ENCODE peak calls at places on chromosomes 2 and 18, in four cellular contexts. One of them, this sample, is unnamed.

GRCh38 chr18:72470391-72470790 is 73.8 kb downstream of the CBLN2 start:
- DNase-seq in activated CD8-positive, alpha-beta memory T cell treated with anti-CD3 and anti-CD28 coated beads for 48 hours: no peak
- DNase-seq in astrocyte of the spinal cord: peak
- DNase-seq in NCI-H1092 treated with DMSO at 0.1 percent for 48 hours: no peak
- DNase-seq in this sample: peak

GRCh38 chr2:184598313-184599053 is at the start of gene ZNF804A:
- DNase-seq in activated CD8-positive, alpha-beta memory T cell treated with anti-CD3 and anti-CD28 coated beads for 48 hours: peak
- DNase-seq in astrocyte of the spinal cord: peak
- DNase-seq in NCI-H1092 treated with DMSO at 0.1 percent for 48 hours: peak
- DNase-seq in this sample: peak

GRCh38 chr2:71190959-71191943 is 35.7 kb downstream of the PAIP2B start:
- DNase-seq in activated CD8-positive, alpha-beta memory T cell treated with anti-CD3 and anti-CD28 coated beads for 48 hours: no peak
- DNase-seq in astrocyte of the spinal cord: peak
- DNase-seq in NCI-H1092 treated with DMSO at 0.1 percent for 48 hours: no peak
- DNase-seq in this sample: peak

GRCh38 chr2:222304737-222305509 is 6.1 kb upstream of the PAX3 start:
- DNase-seq in activated CD8-positive, alpha-beta memory T cell treated with anti-CD3 and anti-CD28 coated beads for 48 hours: no peak
- DNase-seq in astrocyte of the spinal cord: peak
- DNase-seq in NCI-H1092 treated with DMSO at 0.1 percent for 48 hours: peak
- DNase-seq in this sample: no peak

GRCh38 chr2:159856760-159857159 is 58.8 kb upstream of the CD302 start:
- DNase-seq in activated CD8-positive, alpha-beta memory T cell treated with anti-CD3 and anti-CD28 coated beads for 48 hours: no peak
- DNase-seq in astrocyte of the spinal cord: no peak
- DNase-seq in NCI-H1092 treated with DMSO at 0.1 percent for 48 hours: no peak
- DNase-seq in this sample: no peak

GRCh38 chr18:9849407-9849961 is 36.3 kb upstream of the TXNDC2 start:
- DNase-seq in activated CD8-positive, alpha-beta memory T cell treated with anti-CD3 and anti-CD28 coated beads for 48 hours: no peak
- DNase-seq in astrocyte of the spinal cord: no peak
- DNase-seq in NCI-H1092 treated with DMSO at 0.1 percent for 48 hours: no peak
- DNase-seq in this sample: peak

GRCh38 chr2:240255165-240255491 is 114.7 kb upstream of the OTOS start:
- DNase-seq in activated CD8-positive, alpha-beta memory T cell treated with anti-CD3 and anti-CD28 coated beads for 48 hours: no peak
- DNase-seq in astrocyte of the spinal cord: no peak
- DNase-seq in NCI-H1092 treated with DMSO at 0.1 percent for 48 hours: no peak
- DNase-seq in this sample: no peak

GRCh38 chr18:13026583-13027270 is 35.6 kb downstream of the CEP192 start:
- DNase-seq in activated CD8-positive, alpha-beta memory T cell treated with anti-CD3 and anti-CD28 coated beads for 48 hours: no peak
- DNase-seq in astrocyte of the spinal cord: peak
- DNase-seq in NCI-H1092 treated with DMSO at 0.1 percent for 48 hours: no peak
- DNase-seq in this sample: peak

GRCh38 chr2:113178891-113179290 is 5.1 kb downstream of the PSD4 start:
- DNase-seq in activated CD8-positive, alpha-beta memory T cell treated with anti-CD3 and anti-CD28 coated beads for 48 hours: no peak
- DNase-seq in astrocyte of the spinal cord: no peak
- DNase-seq in NCI-H1092 treated with DMSO at 0.1 percent for 48 hours: no peak
- DNase-seq in this sample: no peak

GRCh38 chr2:97673915-97674283 is 4.4 kb downstream of the C2orf92 start:
- DNase-seq in activated CD8-positive, alpha-beta memory T cell treated with anti-CD3 and anti-CD28 coated beads for 48 hours: no peak
- DNase-seq in astrocyte of the spinal cord: no peak
- DNase-seq in NCI-H1092 treated with DMSO at 0.1 percent for 48 hours: no peak
- DNase-seq in this sample: no peak

GRCh38 chr2:121358291-121358690 is 73.3 kb upstream of the TFCP2L1 start:
- DNase-seq in activated CD8-positive, alpha-beta memory T cell treated with anti-CD3 and anti-CD28 coated beads for 48 hours: no peak
- DNase-seq in astrocyte of the spinal cord: no peak
- DNase-seq in NCI-H1092 treated with DMSO at 0.1 percent for 48 hours: no peak
- DNase-seq in this sample: no peak

GRCh38 chr18:26685438-26686173 is 137.3 kb upstream of the KCTD1 start:
- DNase-seq in activated CD8-positive, alpha-beta memory T cell treated with anti-CD3 and anti-CD28 coated beads for 48 hours: no peak
- DNase-seq in astrocyte of the spinal cord: no peak
- DNase-seq in NCI-H1092 treated with DMSO at 0.1 percent for 48 hours: no peak
- DNase-seq in this sample: no peak

GRCh38 chr2:176092270-176093144 is at the start of gene HOXD13:
- DNase-seq in activated CD8-positive, alpha-beta memory T cell treated with anti-CD3 and anti-CD28 coated beads for 48 hours: no peak
- DNase-seq in astrocyte of the spinal cord: no peak
- DNase-seq in NCI-H1092 treated with DMSO at 0.1 percent for 48 hours: no peak
- DNase-seq in this sample: no peak

GRCh38 chr2:179876266-179876665 is 14.9 kb upstream of the ZNF385B start:
- DNase-seq in activated CD8-positive, alpha-beta memory T cell treated with anti-CD3 and anti-CD28 coated beads for 48 hours: no peak
- DNase-seq in astrocyte of the spinal cord: no peak
- DNase-seq in NCI-H1092 treated with DMSO at 0.1 percent for 48 hours: no peak
- DNase-seq in this sample: no peak

GRCh38 chr18:35703043-35703688 is 121.6 kb downstream of the GALNT1 start:
- DNase-seq in activated CD8-positive, alpha-beta memory T cell treated with anti-CD3 and anti-CD28 coated beads for 48 hours: no peak
- DNase-seq in astrocyte of the spinal cord: peak
- DNase-seq in NCI-H1092 treated with DMSO at 0.1 percent for 48 hours: no peak
- DNase-seq in this sample: no peak

GRCh38 chr18:63137999-63138448 is 181.5 kb downstream of the BCL2 start:
- DNase-seq in activated CD8-positive, alpha-beta memory T cell treated with anti-CD3 and anti-CD28 coated beads for 48 hours: no peak
- DNase-seq in astrocyte of the spinal cord: no peak
- DNase-seq in NCI-H1092 treated with DMSO at 0.1 percent for 48 hours: no peak
- DNase-seq in this sample: no peak

GRCh38 chr2:191692502-191693115 is 14.7 kb downstream of the NABP1 start:
- DNase-seq in activated CD8-positive, alpha-beta memory T cell treated with anti-CD3 and anti-CD28 coated beads for 48 hours: no peak
- DNase-seq in astrocyte of the spinal cord: no peak
- DNase-seq in NCI-H1092 treated with DMSO at 0.1 percent for 48 hours: no peak
- DNase-seq in this sample: no peak

GRCh38 chr2:67880291-67880761 is 182.5 kb downstream of the C1D start:
- DNase-seq in activated CD8-positive, alpha-beta memory T cell treated with anti-CD3 and anti-CD28 coated beads for 48 hours: no peak
- DNase-seq in astrocyte of the spinal cord: no peak
- DNase-seq in NCI-H1092 treated with DMSO at 0.1 percent for 48 hours: no peak
- DNase-seq in this sample: no peak

GRCh38 chr2:172420096-172420671 is 7.2 kb upstream of the ITGA6 start:
- DNase-seq in activated CD8-positive, alpha-beta memory T cell treated with anti-CD3 and anti-CD28 coated beads for 48 hours: no peak
- DNase-seq in astrocyte of the spinal cord: no peak
- DNase-seq in NCI-H1092 treated with DMSO at 0.1 percent for 48 hours: no peak
- DNase-seq in this sample: no peak

GRCh38 chr2:74063486-74063885 is 78.8 kb downstream of the TET3 start:
- DNase-seq in activated CD8-positive, alpha-beta memory T cell treated with anti-CD3 and anti-CD28 coated beads for 48 hours: no peak
- DNase-seq in astrocyte of the spinal cord: no peak
- DNase-seq in NCI-H1092 treated with DMSO at 0.1 percent for 48 hours: no peak
- DNase-seq in this sample: peak

GRCh38 chr2:161123531-161124030 is 36.6 kb upstream of the TANK start:
- DNase-seq in activated CD8-positive, alpha-beta memory T cell treated with anti-CD3 and anti-CD28 coated beads for 48 hours: no peak
- DNase-seq in astrocyte of the spinal cord: no peak
- DNase-seq in NCI-H1092 treated with DMSO at 0.1 percent for 48 hours: no peak
- DNase-seq in this sample: no peak

GRCh38 chr18:11495441-11495840 is 114.0 kb upstream of the SLC35G4 start:
- DNase-seq in activated CD8-positive, alpha-beta memory T cell treated with anti-CD3 and anti-CD28 coated beads for 48 hours: no peak
- DNase-seq in astrocyte of the spinal cord: no peak
- DNase-seq in NCI-H1092 treated with DMSO at 0.1 percent for 48 hours: no peak
- DNase-seq in this sample: no peak

GRCh38 chr2:18971628-18972027 is 382.3 kb upstream of the NT5C1B start:
- DNase-seq in activated CD8-positive, alpha-beta memory T cell treated with anti-CD3 and anti-CD28 coated beads for 48 hours: no peak
- DNase-seq in astrocyte of the spinal cord: peak
- DNase-seq in NCI-H1092 treated with DMSO at 0.1 percent for 48 hours: no peak
- DNase-seq in this sample: peak

GRCh38 chr18:46877329-46877987 is 39.8 kb downstream of the PIAS2 start:
- DNase-seq in activated CD8-positive, alpha-beta memory T cell treated with anti-CD3 and anti-CD28 coated beads for 48 hours: no peak
- DNase-seq in astrocyte of the spinal cord: no peak
- DNase-seq in NCI-H1092 treated with DMSO at 0.1 percent for 48 hours: no peak
- DNase-seq in this sample: no peak

GRCh38 chr2:65420712-65421431 is 11.5 kb downstream of the SPRED2 start:
- DNase-seq in activated CD8-positive, alpha-beta memory T cell treated with anti-CD3 and anti-CD28 coated beads for 48 hours: no peak
- DNase-seq in astrocyte of the spinal cord: peak
- DNase-seq in NCI-H1092 treated with DMSO at 0.1 percent for 48 hours: no peak
- DNase-seq in this sample: no peak

GRCh38 chr2:98459776-98460175 is 15.1 kb downstream of the INPP4A start:
- DNase-seq in activated CD8-positive, alpha-beta memory T cell treated with anti-CD3 and anti-CD28 coated beads for 48 hours: no peak
- DNase-seq in astrocyte of the spinal cord: peak
- DNase-seq in NCI-H1092 treated with DMSO at 0.1 percent for 48 hours: no peak
- DNase-seq in this sample: peak

GRCh38 chr18:37539236-37539635 is 26.4 kb downstream of the CELF4 start:
- DNase-seq in activated CD8-positive, alpha-beta memory T cell treated with anti-CD3 and anti-CD28 coated beads for 48 hours: no peak
- DNase-seq in astrocyte of the spinal cord: no peak
- DNase-seq in NCI-H1092 treated with DMSO at 0.1 percent for 48 hours: no peak
- DNase-seq in this sample: no peak

GRCh38 chr2:65471409-65471808 is 39.0 kb upstream of the SPRED2 start:
- DNase-seq in activated CD8-positive, alpha-beta memory T cell treated with anti-CD3 and anti-CD28 coated beads for 48 hours: no peak
- DNase-seq in astrocyte of the spinal cord: no peak
- DNase-seq in NCI-H1092 treated with DMSO at 0.1 percent for 48 hours: no peak
- DNase-seq in this sample: no peak

GRCh38 chr2:95385570-95385984 is 16.9 kb upstream of the FAHD2A start:
- DNase-seq in activated CD8-positive, alpha-beta memory T cell treated with anti-CD3 and anti-CD28 coated beads for 48 hours: no peak
- DNase-seq in astrocyte of the spinal cord: no peak
- DNase-seq in NCI-H1092 treated with DMSO at 0.1 percent for 48 hours: no peak
- DNase-seq in this sample: no peak

GRCh38 chr2:226791487-226792081 is 8.0 kb downstream of the IRS1 start:
- DNase-seq in activated CD8-positive, alpha-beta memory T cell treated with anti-CD3 and anti-CD28 coated beads for 48 hours: peak
- DNase-seq in astrocyte of the spinal cord: peak
- DNase-seq in NCI-H1092 treated with DMSO at 0.1 percent for 48 hours: peak
- DNase-seq in this sample: peak

GRCh38 chr2:190344275-190344827 is 962 bp downstream of the INPP1 start:
- DNase-seq in activated CD8-positive, alpha-beta memory T cell treated with anti-CD3 and anti-CD28 coated beads for 48 hours: no peak
- DNase-seq in astrocyte of the spinal cord: no peak
- DNase-seq in NCI-H1092 treated with DMSO at 0.1 percent for 48 hours: peak
- DNase-seq in this sample: peak

GRCh38 chr2:26568076-26568890 is 72.9 kb downstream of the CIB4 start:
- DNase-seq in activated CD8-positive, alpha-beta memory T cell treated with anti-CD3 and anti-CD28 coated beads for 48 hours: no peak
- DNase-seq in astrocyte of the spinal cord: no peak
- DNase-seq in NCI-H1092 treated with DMSO at 0.1 percent for 48 hours: no peak
- DNase-seq in this sample: no peak

GRCh38 chr2:35462226-35462983 is 893.2 kb upstream of the CRIM1 start:
- DNase-seq in activated CD8-positive, alpha-beta memory T cell treated with anti-CD3 and anti-CD28 coated beads for 48 hours: no peak
- DNase-seq in astrocyte of the spinal cord: peak
- DNase-seq in NCI-H1092 treated with DMSO at 0.1 percent for 48 hours: no peak
- DNase-seq in this sample: peak

This sample was measured in LHCN-M2.